ENCODE peak calls at places on chromosomes 5 and 9, in nine cellular contexts. One of them, this sample, is unnamed.

GRCh38 chr5:176133289-176133870 is 104.8 kb upstream of the SIMC1 start:
- DNase-seq in cardiac muscle cell: no peak
- DNase-seq in CD8-positive, alpha-beta memory T cell: peak; percentile 8
- DNase-seq in heart right ventricle: no peak
- DNase-seq in neural progenitor cell: peak; percentile 25
- DNase-seq in vagina: no peak
- DNase-seq in fibroblast of lung: no peak
- DNase-seq in psoas muscle: no peak
- DNase-seq in A549: no peak
- DNase-seq in this sample: no peak

GRCh38 chr9:76629205-76629990 is 134.8 kb upstream of the PCA3 start:
- DNase-seq in cardiac muscle cell: no peak
- DNase-seq in CD8-positive, alpha-beta memory T cell: no peak
- DNase-seq in heart right ventricle: no peak
- DNase-seq in neural progenitor cell: no peak
- DNase-seq in vagina: no peak
- DNase-seq in fibroblast of lung: peak; percentile 28
- DNase-seq in psoas muscle: no peak
- DNase-seq in A549: no peak
- DNase-seq in this sample: no peak

GRCh38 chr5:38420691-38421395 is 135.6 kb downstream of the LIFR start:
- DNase-seq in cardiac muscle cell: peak; percentile 75
- DNase-seq in CD8-positive, alpha-beta memory T cell: no peak
- DNase-seq in heart right ventricle: peak; percentile 27
- DNase-seq in neural progenitor cell: peak; percentile 61
- DNase-seq in vagina: no peak
- DNase-seq in fibroblast of lung: peak; percentile 50
- DNase-seq in psoas muscle: no peak
- DNase-seq in A549: peak; percentile 80
- DNase-seq in this sample: no peak

GRCh38 chr9:125240649-125240999 is 519 bp downstream of the HSPA5 start:
- DNase-seq in cardiac muscle cell: peak; percentile 50
- DNase-seq in CD8-positive, alpha-beta memory T cell: no peak
- DNase-seq in heart right ventricle: no peak
- DNase-seq in neural progenitor cell: peak; percentile 59
- DNase-seq in vagina: no peak
- DNase-seq in fibroblast of lung: peak; percentile 29
- DNase-seq in psoas muscle: peak; percentile 81
- DNase-seq in A549: no peak
- DNase-seq in this sample: no peak

GRCh38 chr5:113552137-113552536 is 38.6 kb downstream of the YTHDC2 start:
- DNase-seq in cardiac muscle cell: no peak
- DNase-seq in CD8-positive, alpha-beta memory T cell: no peak
- DNase-seq in heart right ventricle: no peak
- DNase-seq in neural progenitor cell: no peak
- DNase-seq in vagina: no peak
- DNase-seq in fibroblast of lung: no peak
- DNase-seq in psoas muscle: no peak
- DNase-seq in A549: no peak
- DNase-seq in this sample: no peak

GRCh38 chr5:149517461-149518122 is 33.6 kb downstream of the CSNK1A1 start:
- DNase-seq in cardiac muscle cell: peak; percentile 29
- DNase-seq in CD8-positive, alpha-beta memory T cell: no peak
- DNase-seq in heart right ventricle: no peak
- DNase-seq in neural progenitor cell: peak; percentile 26
- DNase-seq in vagina: no peak
- DNase-seq in fibroblast of lung: peak; percentile 26
- DNase-seq in psoas muscle: no peak
- DNase-seq in A549: no peak
- DNase-seq in this sample: no peak

GRCh38 chr5:170585278-170585677 is 81.5 kb downstream of the KCNIP1 start:
- DNase-seq in cardiac muscle cell: no peak
- DNase-seq in CD8-positive, alpha-beta memory T cell: no peak
- DNase-seq in heart right ventricle: no peak
- DNase-seq in neural progenitor cell: no peak
- DNase-seq in vagina: no peak
- DNase-seq in fibroblast of lung: no peak
- DNase-seq in psoas muscle: no peak
- DNase-seq in A549: no peak
- DNase-seq in this sample: no peak

GRCh38 chr5:120848883-120849282 is 384.8 kb downstream of the PRR16 start:
- DNase-seq in cardiac muscle cell: no peak
- DNase-seq in CD8-positive, alpha-beta memory T cell: no peak
- DNase-seq in heart right ventricle: no peak
- DNase-seq in neural progenitor cell: peak; percentile 18
- DNase-seq in vagina: no peak
- DNase-seq in fibroblast of lung: no peak
- DNase-seq in psoas muscle: no peak
- DNase-seq in A549: no peak
- DNase-seq in this sample: no peak

GRCh38 chr9:94866770-94867169 is 140.3 kb downstream of the AOPEP start:
- DNase-seq in cardiac muscle cell: no peak
- DNase-seq in CD8-positive, alpha-beta memory T cell: no peak
- DNase-seq in heart right ventricle: no peak
- DNase-seq in neural progenitor cell: no peak
- DNase-seq in vagina: no peak
- DNase-seq in fibroblast of lung: peak; percentile 29
- DNase-seq in psoas muscle: no peak
- DNase-seq in A549: no peak
- DNase-seq in this sample: no peak

GRCh38 chr5:150593996-150594395 is 46.5 kb upstream of the SYNPO start:
- DNase-seq in cardiac muscle cell: no peak
- DNase-seq in CD8-positive, alpha-beta memory T cell: no peak
- DNase-seq in heart right ventricle: no peak
- DNase-seq in neural progenitor cell: no peak
- DNase-seq in vagina: no peak
- DNase-seq in fibroblast of lung: peak; percentile 54
- DNase-seq in psoas muscle: no peak
- DNase-seq in A549: no peak
- DNase-seq in this sample: no peak

GRCh38 chr5:88883059-88883565 is at the start of gene MEF2C:
- DNase-seq in cardiac muscle cell: peak; percentile 92
- DNase-seq in CD8-positive, alpha-beta memory T cell: no peak
- DNase-seq in heart right ventricle: peak; percentile 81
- DNase-seq in neural progenitor cell: peak; percentile 75
- DNase-seq in vagina: no peak
- DNase-seq in fibroblast of lung: peak; percentile 87
- DNase-seq in psoas muscle: peak; percentile 88
- DNase-seq in A549: no peak
- DNase-seq in this sample: no peak

GRCh38 chr9:14515564-14516198 is 177.6 kb downstream of the ZDHHC21 start:
- DNase-seq in cardiac muscle cell: no peak
- DNase-seq in CD8-positive, alpha-beta memory T cell: no peak
- DNase-seq in heart right ventricle: no peak
- DNase-seq in neural progenitor cell: peak; percentile 40
- DNase-seq in vagina: no peak
- DNase-seq in fibroblast of lung: peak; percentile 48
- DNase-seq in psoas muscle: peak; percentile 87
- DNase-seq in A549: no peak
- DNase-seq in this sample: no peak

GRCh38 chr5:159133041-159133741 is 33.5 kb upstream of the EBF1 start:
- DNase-seq in cardiac muscle cell: peak; percentile 93
- DNase-seq in CD8-positive, alpha-beta memory T cell: peak; percentile 38
- DNase-seq in heart right ventricle: no peak
- DNase-seq in neural progenitor cell: peak; percentile 39
- DNase-seq in vagina: no peak
- DNase-seq in fibroblast of lung: peak; percentile 68
- DNase-seq in psoas muscle: no peak
- DNase-seq in A549: peak; percentile 25
- DNase-seq in this sample: peak; percentile 59

GRCh38 chr5:41649659-41650058 is 139.3 kb upstream of the PLCXD3 start:
- DNase-seq in cardiac muscle cell: peak; percentile 49
- DNase-seq in CD8-positive, alpha-beta memory T cell: no peak
- DNase-seq in heart right ventricle: no peak
- DNase-seq in neural progenitor cell: no peak
- DNase-seq in vagina: no peak
- DNase-seq in fibroblast of lung: peak; percentile 95
- DNase-seq in psoas muscle: no peak
- DNase-seq in A549: no peak
- DNase-seq in this sample: no peak

GRCh38 chr5:34582364-34582763 is 73.8 kb upstream of the RAI14 start:
- DNase-seq in cardiac muscle cell: no peak
- DNase-seq in CD8-positive, alpha-beta memory T cell: no peak
- DNase-seq in heart right ventricle: no peak
- DNase-seq in neural progenitor cell: peak; percentile 20
- DNase-seq in vagina: no peak
- DNase-seq in fibroblast of lung: no peak
- DNase-seq in psoas muscle: no peak
- DNase-seq in A549: no peak
- DNase-seq in this sample: no peak

GRCh38 chr5:35598707-35599370 is 18.8 kb upstream of the SPEF2 start:
- DNase-seq in cardiac muscle cell: no peak
- DNase-seq in CD8-positive, alpha-beta memory T cell: no peak
- DNase-seq in heart right ventricle: no peak
- DNase-seq in neural progenitor cell: peak; percentile 31
- DNase-seq in vagina: no peak
- DNase-seq in fibroblast of lung: no peak
- DNase-seq in psoas muscle: no peak
- DNase-seq in A549: no peak
- DNase-seq in this sample: no peak

DNA sequence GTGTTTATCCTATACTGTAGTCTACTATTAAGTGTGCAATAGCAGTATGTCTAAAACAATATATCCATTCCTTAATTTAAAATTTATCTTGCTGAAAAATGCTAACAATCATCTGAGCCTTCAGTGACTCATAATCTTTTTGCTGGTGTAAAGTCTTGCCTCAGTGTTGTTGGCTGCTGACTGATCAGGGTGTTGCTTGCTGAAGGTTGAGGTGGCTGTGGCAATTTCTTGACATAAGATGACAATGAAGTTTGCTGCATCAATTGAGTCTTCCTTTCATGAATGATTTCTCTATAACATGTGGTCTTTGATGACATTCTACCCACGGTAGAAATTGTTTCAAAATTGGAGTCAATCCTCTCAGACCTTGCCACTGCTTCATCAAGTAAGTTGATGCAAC is 24.3 kb upstream of the SPEF2 start:
- DNase-seq in cardiac muscle cell: no peak
- DNase-seq in CD8-positive, alpha-beta memory T cell: no peak
- DNase-seq in heart right ventricle: no peak
- DNase-seq in neural progenitor cell: no peak
- DNase-seq in vagina: no peak
- DNase-seq in fibroblast of lung: no peak
- DNase-seq in psoas muscle: no peak
- DNase-seq in A549: no peak
- DNase-seq in this sample: no peak
- H3K4me3 ChIP-seq in cardiac muscle cell: no peak overlapping the region
- H3K4me3 ChIP-seq in CD8-positive, alpha-beta memory T cell: no peak overlapping the region
- H3K4me3 ChIP-seq in heart right ventricle: no peak overlapping the region
- H3K4me3 ChIP-seq in neural progenitor cell: no peak overlapping the region
- H3K4me3 ChIP-seq in vagina: no peak overlapping the region
- H3K4me3 ChIP-seq in fibroblast of lung: no peak overlapping the region
- H3K4me3 ChIP-seq in psoas muscle: no peak overlapping the region
- H3K4me3 ChIP-seq in A549: no peak overlapping the region
- H3K4me3 ChIP-seq in this sample: no peak overlapping the region

GRCh38 chr5:50445281-50445949 is 4.3 kb upstream of the EMB start:
- DNase-seq in cardiac muscle cell: no peak
- DNase-seq in CD8-positive, alpha-beta memory T cell: peak; percentile 66
- DNase-seq in heart right ventricle: no peak
- DNase-seq in neural progenitor cell: no peak
- DNase-seq in vagina: no peak
- DNase-seq in fibroblast of lung: no peak
- DNase-seq in psoas muscle: no peak
- DNase-seq in A549: no peak
- DNase-seq in this sample: peak; percentile 69
- H3K4me1 ChIP-seq in cardiac muscle cell: no peaks in the 10 kb centered on the region
- H3K4me1 ChIP-seq in CD8-positive, alpha-beta memory T cell: peaks cover 43% of the 10 kb centered on the region
- H3K4me1 ChIP-seq in heart right ventricle: no peaks in the 10 kb centered on the region
- H3K4me1 ChIP-seq in neural progenitor cell: peaks cover 5% of the 10 kb centered on the region
- H3K4me1 ChIP-seq in vagina: peaks cover 6% of the 10 kb centered on the region
- H3K4me1 ChIP-seq in fibroblast of lung: no peaks in the 10 kb centered on the region
- H3K4me1 ChIP-seq in psoas muscle: no peaks in the 10 kb centered on the region
- H3K4me1 ChIP-seq in A549: no peaks in the 10 kb centered on the region
- H3K4me1 ChIP-seq in this sample: peaks cover 42% of the 10 kb centered on the region

DNA sequence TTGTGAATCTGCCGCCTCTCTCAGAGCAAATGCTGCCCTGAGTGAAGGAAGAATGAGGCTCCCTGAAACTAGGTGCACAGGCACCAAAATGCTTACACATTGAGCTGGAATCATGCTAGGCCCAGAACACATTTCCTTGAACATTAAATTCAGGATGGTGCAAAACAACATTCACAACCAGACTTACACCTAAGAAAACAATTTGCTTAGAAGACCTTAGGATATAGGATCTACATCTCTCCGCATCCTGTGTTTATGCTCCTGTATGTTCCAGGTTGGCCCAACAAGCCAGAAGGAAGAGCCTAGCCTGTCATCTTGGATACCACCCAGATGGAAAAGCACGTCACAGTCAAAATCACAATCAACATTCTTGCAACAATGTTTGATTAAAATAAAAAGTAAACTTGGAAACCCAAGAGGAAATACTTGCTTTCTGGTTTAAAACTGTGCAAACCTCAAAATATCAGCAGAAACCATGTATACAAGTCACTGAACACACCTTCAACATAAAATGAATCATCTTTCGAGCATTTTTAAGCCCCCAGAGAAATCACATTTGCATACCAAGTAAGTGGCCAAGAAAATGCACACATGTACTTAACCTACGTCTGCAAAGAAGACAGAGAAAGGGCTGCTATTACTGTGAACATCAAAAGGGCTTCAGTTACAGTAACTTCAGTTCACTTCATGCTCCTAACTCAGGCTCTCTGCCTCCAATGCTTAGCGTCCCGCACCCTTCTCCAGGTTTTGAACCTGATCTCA is 1.6 kb downstream of the ENC1 start:
- DNase-seq in cardiac muscle cell: peak; percentile 50
- DNase-seq in CD8-positive, alpha-beta memory T cell: no peak
- DNase-seq in heart right ventricle: no peak
- DNase-seq in neural progenitor cell: no peak
- DNase-seq in vagina: no peak
- DNase-seq in fibroblast of lung: peak; percentile 77
- DNase-seq in psoas muscle: no peak
- DNase-seq in A549: no peak
- DNase-seq in this sample: no peak
- H3K27ac ChIP-seq in cardiac muscle cell: no peak overlapping the region
- H3K27ac ChIP-seq in CD8-positive, alpha-beta memory T cell: no peak overlapping the region
- H3K27ac ChIP-seq in heart right ventricle: peak overlapping the region; percentile 93
- H3K27ac ChIP-seq in neural progenitor cell: no peak overlapping the region
- H3K27ac ChIP-seq in vagina: peak overlapping the region; percentile 80
- H3K27ac ChIP-seq in fibroblast of lung: peak overlapping the region; percentile 92
- H3K27ac ChIP-seq in psoas muscle: peak overlapping the region; percentile 82
- H3K27ac ChIP-seq in A549: peak overlapping the region; percentile 94
- H3K27ac ChIP-seq in this sample: peak overlapping the region; percentile 72

DNA sequence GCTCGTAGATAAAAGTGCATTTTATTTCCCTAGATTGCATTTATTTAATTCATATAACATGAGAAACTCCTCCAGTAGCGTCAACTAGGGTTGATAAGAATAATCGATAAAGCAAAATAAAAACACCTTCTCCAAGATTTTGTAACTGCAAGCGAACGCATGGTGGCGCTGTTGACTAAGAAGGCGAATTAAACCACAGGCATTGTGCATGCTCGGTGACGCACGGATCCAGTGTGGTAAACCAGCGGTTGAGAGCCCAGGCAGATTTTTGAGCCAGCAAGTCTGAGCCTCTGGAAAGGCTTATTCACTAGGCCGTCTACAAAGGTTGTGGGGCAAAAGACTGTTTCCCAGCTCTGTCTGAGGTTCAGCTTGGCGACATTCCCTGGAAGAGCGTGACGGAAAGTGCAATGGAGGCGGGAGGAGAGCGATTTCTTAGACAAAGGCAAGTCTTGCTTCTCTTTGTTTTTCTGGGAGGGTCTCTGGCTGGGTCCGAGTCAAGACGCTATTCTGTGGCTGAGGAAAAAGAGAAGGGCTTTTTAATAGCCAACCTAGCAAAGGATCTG is at the start of gene PCDHB3:
- DNase-seq in cardiac muscle cell: peak; percentile 8
- DNase-seq in CD8-positive, alpha-beta memory T cell: no peak
- DNase-seq in heart right ventricle: no peak
- DNase-seq in neural progenitor cell: no peak
- DNase-seq in vagina: no peak
- DNase-seq in fibroblast of lung: peak; percentile 6
- DNase-seq in psoas muscle: peak; percentile 65
- DNase-seq in A549: no peak
- DNase-seq in this sample: no peak
- H3K4me3 ChIP-seq in cardiac muscle cell: no peak within 1 kb of the TSS
- H3K4me3 ChIP-seq in CD8-positive, alpha-beta memory T cell: no peak within 1 kb of the TSS
- H3K4me3 ChIP-seq in heart right ventricle: no peak within 1 kb of the TSS
- H3K4me3 ChIP-seq in neural progenitor cell: no peak within 1 kb of the TSS
- H3K4me3 ChIP-seq in vagina: peak within 1 kb of the TSS; percentile 14
- H3K4me3 ChIP-seq in fibroblast of lung: peak within 1 kb of the TSS; percentile 32
- H3K4me3 ChIP-seq in psoas muscle: peak within 1 kb of the TSS; percentile 55
- H3K4me3 ChIP-seq in A549: no peak within 1 kb of the TSS
- H3K4me3 ChIP-seq in this sample: no peak within 1 kb of the TSS

This sample was measured in naive thymus-derived CD4-positive, alpha-beta T cell.